ENCODE peak calls at places on chromosomes 7 and 10, in six cellular contexts. J is body of pancreas; Y is Ammon's horn; C is NB4; I is amniotic epithelial cell; D is activated effector memory CD4-positive, alpha-beta T cell treated with Interleukin-2 at 50 U/mL for 16 hours. Z is an unnamed sample.

GRCh38 chr7:141737118-141737835 is 881 bp upstream of the SSBP1 start:
- DNase-seq in C (peak), I (peak), D (no peak), J (peak), Y (no peak), Z (peak)

GRCh38 chr10:51389415-51390342 is 309.7 kb downstream of the CSTF2T start:
- DNase-seq in J (peak), C (peak), I (peak), Y (peak), D (no peak), Z (no peak)

GRCh38 chr7:25134360-25135010 is 9.4 kb upstream of the CYCS start:
- DNase-seq in C (no peak), D (no peak), I (no peak), J (no peak), Y (no peak), Z (no peak)

GRCh38 chr10:132560248-132560731 is 22.7 kb downstream of the INPP5A start:
- DNase-seq in Y (no peak), C (peak), J (no peak), I (no peak), D (no peak), Z (no peak)

GRCh38 chr7:134740364-134740763 is 39.1 kb upstream of the CALD1 start:
- DNase-seq in I (no peak), C (no peak), J (no peak), Y (no peak), D (no peak), Z (no peak)

GRCh38 chr7:45082831-45083331 is 5.9 kb downstream of the NACAD start:
- DNase-seq in C (no peak), Y (no peak), J (no peak), I (no peak), D (no peak), Z (no peak)

GRCh38 chr7:96786261-96786997 is 76.8 kb upstream of the SEM1 start:
- DNase-seq in Y (peak), J (no peak), I (no peak), C (no peak), D (no peak), Z (no peak)

GRCh38 chr7:128447944-128448556 is 7.6 kb upstream of the HILPDA start:
- DNase-seq in D (no peak), I (no peak), Y (no peak), C (no peak), J (no peak), Z (no peak)

GRCh38 chr7:116445447-116445846 is 54.1 kb upstream of the CAV2 start:
- DNase-seq in J (no peak), C (no peak), I (no peak), Y (no peak), D (no peak), Z (no peak)

GRCh38 chr10:80333985-80334384 is 22.6 kb downstream of the DYDC1 start:
- DNase-seq in D (no peak), Y (no peak), I (no peak), C (no peak), J (no peak), Z (no peak)

GRCh38 chr10:88062385-88062784 is 199.0 kb downstream of the PTEN start:
- DNase-seq in C (peak), Y (no peak), I (no peak), J (no peak), D (no peak), Z (no peak)

GRCh38 chr10:14586901-14587300 is 187.8 kb downstream of the FAM107B start:
- DNase-seq in J (peak), D (no peak), C (no peak), Y (no peak), I (no peak), Z (no peak)

GRCh38 chr10:114309111-114309651 is 70.1 kb downstream of the VWA2 start:
- DNase-seq in I (peak), J (no peak), D (no peak), C (no peak), Y (no peak), Z (no peak)

GRCh38 chr7:155252388-155252957 is 45.2 kb upstream of the INSIG1 start:
- DNase-seq in Y (no peak), D (no peak), I (no peak), J (no peak), C (no peak), Z (no peak)

GRCh38 chr10:69668722-69669121 is 38.7 kb downstream of the FAM241B start:
- DNase-seq in J (no peak), C (peak), Y (peak), I (no peak), D (no peak), Z (no peak)

GRCh38 chr10:106734220-106734619 is 430.3 kb downstream of the SORCS1 start:
- DNase-seq in Y (no peak), C (no peak), D (no peak), I (no peak), J (no peak), Z (no peak)

GRCh38 chr7:140078392-140078791 is 15.6 kb upstream of the PARP12 start:
- DNase-seq in I (no peak), C (peak), J (no peak), D (no peak), Y (no peak), Z (no peak)

GRCh38 chr7:159112136-159113011 is 32.3 kb downstream of the VIPR2 start:
- DNase-seq in I (no peak), Y (no peak), D (no peak), J (peak), C (no peak), Z (no peak)